ENCODE peak calls at places on chromosomes 3 and 15, in nine cellular contexts. H, G, A, M, P, C, U, V and E are unnamed samples.
A peak's percentile ranks its signal among the peaks of the same experiment; 100 is the strongest.

GRCh38 chr15:85582719-85583089 is 202.3 kb downstream of the AKAP13 start:
- DNase-seq in H (no peak), G (no peak), A (peak; percentile 81), M (no peak), P (peak; percentile 46), C (peak; percentile 73), U (no peak), V (peak; percentile 75), E (no peak)

GRCh38 chr3:106206165-106206564 is 337.4 kb upstream of the CBLB start:
- DNase-seq in H (no peak), G (no peak), A (no peak), M (no peak), P (no peak), C (no peak), U (no peak), V (no peak), E (no peak)

GRCh38 chr15:73948982-73949381 is 22.7 kb downstream of the LOXL1 start:
- DNase-seq in H (no peak), G (no peak), A (no peak), M (no peak), P (no peak), C (no peak), U (no peak), V (no peak), E (no peak)

GRCh38 chr15:56820333-56820732 is 87.0 kb upstream of the ZNF280D start:
- DNase-seq in H (no peak), G (no peak), A (no peak), M (no peak), P (no peak), C (no peak), U (no peak), V (no peak), E (no peak)

GRCh38 chr3:132174500-132174899 is 139.7 kb upstream of the CPNE4 start:
- DNase-seq in H (no peak), G (no peak), A (no peak), M (no peak), P (no peak), C (no peak), U (no peak), V (no peak), E (no peak)

GRCh38 chr3:46929324-46929723 is 47.2 kb downstream of the CCDC12 start:
- DNase-seq in H (no peak), G (no peak), A (peak; percentile 29), M (no peak), P (no peak), C (peak; percentile 91), U (no peak), V (peak; percentile 76), E (no peak)

GRCh38 chr3:134048278-134048996 is 18.7 kb upstream of the SLCO2A1 start:
- DNase-seq in H (no peak), G (no peak), A (no peak), M (no peak), P (no peak), C (no peak), U (no peak), V (no peak), E (no peak)

GRCh38 chr15:40960926-40961325 is 7.7 kb downstream of the CHAC1 start:
- DNase-seq in H (no peak), G (no peak), A (no peak), M (no peak), P (no peak), C (no peak), U (no peak), V (peak; percentile 79), E (no peak)

GRCh38 chr15:74438696-74439316 is 5.0 kb upstream of the SEMA7A start:
- DNase-seq in H (no peak), G (peak; percentile 57), A (peak; percentile 88), M (peak; percentile 44), P (peak; percentile 84), C (peak; percentile 70), U (peak; percentile 55), V (peak; percentile 68), E (peak; percentile 89)

GRCh38 chr3:141367038-141367730 is 1.1 kb upstream of the ZBTB38 start:
- DNase-seq in H (no peak), G (no peak), A (no peak), M (no peak), P (peak; percentile 78), C (no peak), U (no peak), V (no peak), E (no peak)

GRCh38 chr3:22506871-22507270 is 696.3 kb upstream of the UBE2E2 start:
- DNase-seq in H (no peak), G (no peak), A (no peak), M (no peak), P (no peak), C (no peak), U (no peak), V (no peak), E (no peak)

GRCh38 chr15:36844453-36845094 is 255.8 kb downstream of the MEIS2 start:
- DNase-seq in H (no peak), G (no peak), A (no peak), M (no peak), P (peak; percentile 18), C (no peak), U (no peak), V (no peak), E (no peak)

GRCh38 chr3:115217678-115218451 is 70.8 kb upstream of the ZBTB20 start:
- DNase-seq in H (no peak), G (no peak), A (peak; percentile 67), M (no peak), P (peak; percentile 36), C (no peak), U (no peak), V (peak; percentile 52), E (no peak)

GRCh38 chr3:16604433-16604832 is 790 bp downstream of the DAZL start:
- DNase-seq in H (no peak), G (no peak), A (no peak), M (no peak), P (no peak), C (no peak), U (no peak), V (no peak), E (no peak)

GRCh38 chr3:12194209-12194608 is 35.5 kb upstream of the TIMP4 start:
- DNase-seq in H (no peak), G (no peak), A (no peak), M (no peak), P (peak; percentile 24), C (no peak), U (no peak), V (no peak), E (no peak)